ENCODE peak calls at places on chromosome 22, in four cellular contexts. One of them, this sample, is unnamed. For H3K4me1, the result is how much of the 10 kb centered on the place peaks cover.

GRCh38 chr22:46064236-46064965 is 85.9 kb upstream of the PPARA start:
- DNase-seq in heart left ventricle: peak
- DNase-seq in H1: no peak
- DNase-seq in stomach: peak
- DNase-seq in this sample: peak

GRCh38 chr22:48099671-48100070 is 1337.2 kb downstream of the TBC1D22A start:
- DNase-seq in heart left ventricle: no peak
- DNase-seq in H1: no peak
- DNase-seq in stomach: peak
- DNase-seq in this sample: no peak

GRCh38 chr22:38482662-38483308 is 14.9 kb downstream of the KDELR3 start:
- DNase-seq in heart left ventricle: no peak
- DNase-seq in H1: no peak
- DNase-seq in stomach: no peak
- DNase-seq in this sample: no peak

GRCh38 chr22:38461414-38462081 is 6.3 kb upstream of the KDELR3 start:
- DNase-seq in heart left ventricle: peak
- DNase-seq in H1: peak
- DNase-seq in stomach: peak
- DNase-seq in this sample: peak

GRCh38 chr22:45172872-45173585 is 9.3 kb downstream of the NUP50 start:
- DNase-seq in heart left ventricle: no peak
- DNase-seq in H1: no peak
- DNase-seq in stomach: no peak
- DNase-seq in this sample: no peak

GRCh38 chr22:46652930-46653331 is 32.7 kb downstream of the GRAMD4 start:
- DNase-seq in heart left ventricle: no peak
- DNase-seq in H1: no peak
- DNase-seq in stomach: no peak
- DNase-seq in this sample: peak

GRCh38 chr22:45686842-45687241 is 15.2 kb downstream of the ATXN10 start:
- DNase-seq in heart left ventricle: no peak
- DNase-seq in H1: no peak
- DNase-seq in stomach: no peak
- DNase-seq in this sample: no peak

GRCh38 chr22:23591203-23591791 is 11.2 kb upstream of the IGLL1 start:
- DNase-seq in heart left ventricle: peak
- DNase-seq in H1: peak
- DNase-seq in stomach: peak
- DNase-seq in this sample: peak

GRCh38 chr22:50219800-50220602 is 19.2 kb downstream of the SELENOO start:
- DNase-seq in heart left ventricle: no peak
- DNase-seq in H1: peak
- DNase-seq in stomach: no peak
- DNase-seq in this sample: no peak

GRCh38 chr22:50217543-50218152 is 16.8 kb downstream of the SELENOO start:
- DNase-seq in heart left ventricle: no peak
- DNase-seq in H1: peak
- DNase-seq in stomach: no peak
- DNase-seq in this sample: no peak

GRCh38 chr22:50218996-50219727 is 18.4 kb downstream of the SELENOO start:
- DNase-seq in heart left ventricle: peak
- DNase-seq in H1: peak
- DNase-seq in stomach: peak
- DNase-seq in this sample: peak

GRCh38 chr22:50216684-50217520 is 16.1 kb downstream of the SELENOO start:
- DNase-seq in heart left ventricle: no peak
- DNase-seq in H1: no peak
- DNase-seq in stomach: no peak
- DNase-seq in this sample: no peak

GRCh38 chr22:50218153-50218995 is 17.6 kb downstream of the SELENOO start:
- DNase-seq in heart left ventricle: no peak
- DNase-seq in H1: peak
- DNase-seq in stomach: no peak
- DNase-seq in this sample: no peak
- TF ChIP-seq POLR2A in heart left ventricle: no peak
- TF ChIP-seq POLR2A in H1: no peak
- TF ChIP-seq POLR2A in stomach: no peak
- TF ChIP-seq POLR2A in this sample: no peak

GRCh38 chr22:20091690-20092476 is 11.8 kb downstream of the DGCR8 start:
- DNase-seq in heart left ventricle: no peak
- DNase-seq in H1: no peak
- DNase-seq in stomach: no peak
- DNase-seq in this sample: no peak
- H3K4me3 ChIP-seq in heart left ventricle: no peak
- H3K4me3 ChIP-seq in H1: no peak
- H3K4me3 ChIP-seq in stomach: no peak
- H3K4me3 ChIP-seq in this sample: no peak

GRCh38 chr22:20566420-20567260 is 59.2 kb downstream of the MED15 start:
- DNase-seq in heart left ventricle: no peak
- DNase-seq in H1: no peak
- DNase-seq in stomach: peak
- DNase-seq in this sample: no peak
- H3K4me1 ChIP-seq in heart left ventricle: under half
- H3K4me1 ChIP-seq in H1: under half
- H3K4me1 ChIP-seq in stomach: under half
- H3K4me1 ChIP-seq in this sample: under half

GRCh38 chr22:50019316-50019715 is 6.8 kb upstream of the IL17REL start:
- DNase-seq in heart left ventricle: no peak
- DNase-seq in H1: no peak
- DNase-seq in stomach: no peak
- DNase-seq in this sample: no peak
- TF ChIP-seq POLR2A in heart left ventricle: no peak
- TF ChIP-seq POLR2A in H1: no peak
- TF ChIP-seq POLR2A in stomach: no peak
- TF ChIP-seq POLR2A in this sample: no peak

DNA sequence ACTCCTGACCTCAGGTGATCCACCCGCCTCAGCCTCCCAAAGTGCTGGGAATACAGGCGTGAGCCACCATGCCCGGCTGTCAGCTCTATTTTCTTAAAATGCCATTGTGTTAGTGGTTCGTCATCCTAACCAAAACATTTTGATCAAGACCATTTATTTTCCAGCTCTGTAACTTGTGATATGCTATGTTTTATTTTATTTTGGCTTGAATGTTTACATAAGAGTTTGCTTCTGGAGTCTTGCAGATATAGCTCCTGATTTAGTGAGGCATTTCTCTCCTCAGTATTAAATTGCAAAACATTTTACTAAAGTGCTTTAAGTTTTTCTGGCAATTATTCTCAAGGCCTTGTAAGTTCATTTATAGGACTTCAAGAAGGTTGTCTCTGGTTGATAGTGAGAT is 4.4 kb downstream of the EP300 start:
- DNase-seq in heart left ventricle: no peak
- DNase-seq in H1: no peak
- DNase-seq in stomach: no peak
- DNase-seq in this sample: no peak
- H3K4me3 ChIP-seq in heart left ventricle: no peak
- H3K4me3 ChIP-seq in H1: no peak
- H3K4me3 ChIP-seq in stomach: no peak
- H3K4me3 ChIP-seq in this sample: no peak

This sample was measured in testis.